ENCODE peak calls at places on chromosomes 5 and 9, in four cellular contexts. O, P, Y and N are unnamed samples.

GRCh38 chr9:76599970-76600369 is 141.0 kb downstream of the GCNT1 start:
- DNase-seq in O (no peak), Y (no peak), P (no peak), N (no peak)

GRCh38 chr5:138753794-138754698 is 821 bp downstream of the CTNNA1 start:
- DNase-seq in O (peak; percentile 95), P (peak; percentile 65), Y (peak; percentile 17), N (peak; percentile 96)

GRCh38 chr9:93599571-93600403 is 23.4 kb downstream of the PHF2 start:
- DNase-seq in O (no peak), P (no peak), Y (no peak), N (no peak)

GRCh38 chr9:128747233-128747632 is 23.3 kb upstream of the ZDHHC12 start:
- DNase-seq in O (no peak), P (no peak), Y (no peak), N (no peak)

GRCh38 chr5:71452876-71453275 is 2.6 kb upstream of the BDP1 start:
- DNase-seq in P (no peak), Y (no peak), O (no peak), N (no peak)

GRCh38 chr5:4513381-4513780 is 626.7 kb upstream of the ADAMTS16 start:
- DNase-seq in Y (no peak), P (no peak), O (no peak), N (no peak)

GRCh38 chr9:99977042-99977792 is 70.8 kb downstream of the STX17 start:
- DNase-seq in P (no peak), Y (no peak), O (no peak), N (no peak)

GRCh38 chr5:115807654-115808052 is 8.8 kb downstream of the CDO1 start:
- DNase-seq in O (no peak), Y (no peak), P (no peak), N (no peak)

GRCh38 chr9:81777514-81777913 is 88.2 kb upstream of the TLE1 start:
- DNase-seq in O (no peak), P (no peak), Y (no peak), N (peak; percentile 21)

GRCh38 chr9:90053027-90053426 is 448.2 kb downstream of the GADD45G start:
- DNase-seq in P (no peak), Y (no peak), O (no peak), N (no peak)

GRCh38 chr5:73388371-73388684 is 60.2 kb downstream of the FOXD1 start:
- DNase-seq in P (no peak), Y (no peak), O (no peak), N (peak; percentile 66)

GRCh38 chr9:129422843-129423700 is 197.8 kb downstream of the C9orf50 start:
- DNase-seq in O (no peak), Y (no peak), P (no peak), N (peak; percentile 12)

GRCh38 chr9:36436909-36437308 is 36.8 kb upstream of the RNF38 start:
- DNase-seq in Y (no peak), O (no peak), P (no peak), N (no peak)

GRCh38 chr9:32703635-32704034 is 68.2 kb upstream of the TAF1L start:
- DNase-seq in Y (no peak), O (no peak), P (no peak), N (no peak)

GRCh38 chr5:59587489-59588337 is 305.8 kb downstream of the PDE4D start:
- DNase-seq in P (peak; percentile 40), O (peak; percentile 78), Y (no peak), N (peak; percentile 41)

GRCh38 chr9:127828262-127829031 is 25.8 kb downstream of the FPGS start:
- DNase-seq in P (no peak), Y (no peak), O (peak; percentile 94), N (peak; percentile 69)

GRCh38 chr5:158049459-158049858 is 190.5 kb upstream of the CLINT1 start:
- DNase-seq in P (no peak), O (no peak), Y (no peak), N (no peak)